ENCODE peak calls at places on chromosomes 12 and 14, in four cellular contexts. B is iPS DF 6.9, Q is heart left ventricle, S is ovary. K is an unnamed sample.

GRCh38 chr12:29226621-29227020 is 77.5 kb downstream of the FAR2 start:
- DNase-seq in Q (no peak), S (no peak), B (no peak), K (no peak)

GRCh38 chr12:53231859-53232640 is at the start of gene RARG:
- DNase-seq in S (peak; percentile 77), Q (peak; percentile 65), B (no peak), K (peak; percentile 48)

GRCh38 chr12:63045020-63045860 is 105.8 kb downstream of the AVPR1A start:
- DNase-seq in B (no peak), Q (no peak), S (no peak), K (no peak)

GRCh38 chr14:94483729-94484275 is 7.8 kb upstream of the SERPINA9 start:
- DNase-seq in B (no peak), Q (no peak), S (no peak), K (no peak)

GRCh38 chr12:98767248-98767647 is 122.2 kb downstream of the APAF1 start:
- DNase-seq in S (no peak), B (no peak), Q (no peak), K (no peak)

GRCh38 chr12:68447807-68448138 is 115.6 kb upstream of the MDM1 start:
- DNase-seq in S (no peak), B (no peak), Q (no peak), K (no peak)

GRCh38 chr14:102952276-102952675 is 29.8 kb downstream of the AMN start:
- DNase-seq in Q (no peak), S (no peak), B (no peak), K (no peak)

GRCh38 chr14:86779416-86779815 is 1213.6 kb downstream of the GALC start:
- DNase-seq in S (no peak), B (no peak), Q (no peak), K (no peak)

GRCh38 chr14:90275820-90276219 is 19.5 kb downstream of the PSMC1 start:
- DNase-seq in B (no peak), Q (no peak), S (no peak), K (no peak)

DNA sequence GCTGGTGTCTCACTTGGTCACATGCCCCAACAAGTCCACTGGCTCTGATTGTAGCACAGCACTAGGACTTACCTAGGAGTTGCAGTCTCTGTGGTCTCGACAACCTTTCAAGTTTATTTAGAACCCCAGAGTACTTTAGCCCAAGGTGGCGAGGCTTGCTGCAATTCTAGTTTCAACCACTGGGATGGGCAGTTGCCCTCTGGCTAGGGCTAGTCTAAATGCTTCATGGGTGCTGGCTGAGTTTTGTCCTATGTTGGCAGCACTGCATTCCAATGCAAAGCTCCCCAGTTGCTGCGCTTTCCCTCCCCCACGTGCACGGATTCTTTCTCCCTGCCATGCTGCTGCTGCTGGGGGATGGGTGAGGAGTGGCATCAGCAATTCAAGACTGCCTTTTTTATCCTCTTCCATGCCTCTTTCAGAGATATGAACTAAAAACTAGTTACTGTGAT is 207.9 kb downstream of the SYNE2 start:
- DNase-seq in Q (no peak), B (peak; percentile 93), S (no peak), K (no peak)
- H3K27ac ChIP-seq in Q (no peak overlapping the region), B (no peak overlapping the region), S (no peak overlapping the region), K (no peak overlapping the region)

GRCh38 chr14:34673702-34674101 is 40.7 kb downstream of the CFL2 start:
- DNase-seq in S (no peak), Q (no peak), B (no peak), K (no peak)
- H3K27ac ChIP-seq in S (no peak overlapping the region), Q (no peak overlapping the region), B (no peak overlapping the region), K (no peak overlapping the region)

DNA sequence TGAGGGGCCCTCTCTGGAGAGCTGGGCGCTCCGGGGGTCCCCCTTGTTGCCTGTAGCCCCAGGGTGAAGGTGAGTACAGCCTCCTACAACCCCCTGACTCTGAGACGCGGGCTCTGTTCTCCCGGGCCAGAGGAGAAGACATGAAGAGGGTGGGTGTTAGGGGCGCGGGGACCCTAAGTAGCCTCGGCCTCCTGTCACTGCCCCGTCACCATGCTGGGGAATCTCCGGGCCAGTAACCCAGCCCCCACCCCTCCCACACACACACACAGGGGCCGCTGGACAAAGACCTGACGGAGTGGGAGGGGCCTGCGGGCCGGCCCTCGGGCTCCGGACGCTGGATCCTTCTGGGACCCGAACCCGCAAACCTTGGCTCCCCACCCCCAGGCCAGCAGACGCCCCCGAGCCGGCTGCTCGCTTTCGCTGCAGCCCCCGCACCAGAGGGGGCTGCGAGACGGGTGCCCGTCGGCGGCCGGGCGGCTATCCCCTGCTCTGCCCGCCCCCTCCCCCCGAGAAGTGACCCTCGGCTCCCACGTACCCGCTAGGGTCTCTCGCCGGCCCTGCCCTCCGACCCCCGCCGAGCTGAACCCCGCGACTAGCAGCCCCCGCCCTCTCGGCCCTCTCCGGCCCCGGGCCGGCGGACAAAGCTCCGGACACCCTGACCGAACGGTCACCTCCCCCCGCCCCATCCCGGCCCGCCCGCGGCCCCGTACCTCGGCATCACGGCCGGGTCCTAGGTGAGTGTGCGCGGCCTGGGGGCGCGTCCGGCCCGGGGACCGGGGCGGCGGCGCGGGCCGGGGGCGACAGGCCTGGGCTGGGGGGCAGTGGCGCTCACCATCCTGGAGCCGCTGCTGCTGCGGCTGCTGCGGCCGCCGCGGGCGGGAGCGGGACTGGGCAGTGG is at the start of gene FIGNL2:
- DNase-seq in Q (peak; percentile 50), S (no peak), B (no peak), K (peak; percentile 33)
- H3K27ac ChIP-seq in Q (peak within 1 kb of the TSS; percentile 55), S (peak within 1 kb of the TSS; percentile 32), B (no peak within 1 kb of the TSS), K (peak within 1 kb of the TSS; percentile 93)

GRCh38 chr12:109580272-109580671 is 6.7 kb downstream of the MVK start:
- DNase-seq in Q (no peak), B (no peak), S (no peak), K (no peak)

GRCh38 chr12:109578330-109578927 is 4.8 kb downstream of the MVK start:
- DNase-seq in Q (no peak), S (no peak), B (no peak), K (no peak)

GRCh38 chr12:109579639-109580038 is 6.0 kb downstream of the MVK start:
- DNase-seq in B (no peak), Q (no peak), S (no peak), K (no peak)

GRCh38 chr12:109575683-109576082 is 2.1 kb downstream of the MVK start:
- DNase-seq in S (no peak), Q (no peak), B (no peak), K (no peak)

GRCh38 chr12:109577311-109577710 is 3.7 kb downstream of the MVK start:
- DNase-seq in S (no peak), Q (no peak), B (no peak), K (no peak)
- H3K27ac ChIP-seq in S (no peak overlapping the region), Q (no peak overlapping the region), B (no peak overlapping the region), K (no peak overlapping the region)

GRCh38 chr12:1595026-1595561 is 713 bp upstream of the FBXL14 start:
- DNase-seq in S (no peak), B (no peak), Q (no peak), K (no peak)
- H3K27ac ChIP-seq in S (peak overlapping the region; percentile 87), B (no peak overlapping the region), Q (peak overlapping the region; percentile 87), K (peak overlapping the region; percentile 96)

GRCh38 chr12:122945047-122945592 is 21.1 kb downstream of the ABCB9 start:
- DNase-seq in S (no peak), Q (no peak), B (no peak), K (no peak)
- H3K27ac ChIP-seq in S (no peak overlapping the region), Q (no peak overlapping the region), B (no peak overlapping the region), K (no peak overlapping the region)

GRCh38 chr14:68951051-68951797 is 27.9 kb downstream of the ACTN1 start:
- DNase-seq in S (peak; percentile 88), Q (peak; percentile 88), B (no peak), K (peak; percentile 81)
- H3K27ac ChIP-seq in S (peak overlapping the region; percentile 27), Q (peak overlapping the region; percentile 80), B (no peak overlapping the region), K (peak overlapping the region; percentile 89)

K was measured in tibial nerve.